ENCODE peak calls at places on chromosomes 5 and 9, in nine cellular contexts. U is AG20443; L is CD8-positive, alpha-beta T cell; H is hypothalamus; P is fibroblast of mammary gland; Z is HuH-7; K is hippocampal formation; W is tibial artery; F is EL. M is an unnamed sample.

GRCh38 chr9:18920141-18920611 is 112.8 kb downstream of the SAXO1 start:
- DNase-seq in U (no peak), L (no peak), H (no peak), P (peak; percentile 18), Z (no peak), K (no peak), W (no peak), F (no peak), M (no peak)

GRCh38 chr9:72294952-72295351 is 70.1 kb downstream of the ZFAND5 start:
- DNase-seq in U (peak; percentile 31), L (no peak), H (no peak), P (no peak), Z (no peak), K (no peak), W (no peak), F (peak; percentile 5), M (no peak)

GRCh38 chr5:154829589-154830218 is 20.7 kb downstream of the FAXDC2 start:
- DNase-seq in U (no peak), L (no peak), H (no peak), P (peak; percentile 57), Z (no peak), K (no peak), W (no peak), F (peak; percentile 20), M (no peak)

GRCh38 chr9:97419315-97419867 is 7.5 kb downstream of the TDRD7 start:
- DNase-seq in U (peak; percentile 42), L (no peak), H (no peak), P (peak; percentile 87), Z (no peak), K (no peak), W (no peak), F (peak; percentile 87), M (no peak)

GRCh38 chr9:125177888-125178287 is 11.7 kb downstream of the PPP6C start:
- DNase-seq in U (no peak), L (no peak), H (no peak), P (no peak), Z (no peak), K (no peak), W (no peak), F (no peak), M (no peak)

GRCh38 chr9:27534131-27534530 is 4.5 kb upstream of the MOB3B start:
- DNase-seq in U (no peak), L (no peak), H (no peak), P (no peak), Z (no peak), K (peak; percentile 48), W (no peak), F (no peak), M (no peak)

GRCh38 chr5:82019342-82020138 is 47.7 kb downstream of the ATG10 start:
- DNase-seq in U (no peak), L (no peak), H (no peak), P (no peak), Z (no peak), K (no peak), W (no peak), F (no peak), M (no peak)

GRCh38 chr9:110939573-110939972 is 98.7 kb downstream of the LPAR1 start:
- DNase-seq in U (no peak), L (no peak), H (no peak), P (peak; percentile 58), Z (no peak), K (no peak), W (no peak), F (no peak), M (no peak)

GRCh38 chr5:125526940-125527339 is 780.5 kb upstream of the ZNF608 start:
- DNase-seq in U (no peak), L (no peak), H (no peak), P (no peak), Z (no peak), K (no peak), W (no peak), F (no peak), M (no peak)

GRCh38 chr9:12923472-12924009 is 148.7 kb downstream of the LURAP1L start:
- DNase-seq in U (peak; percentile 84), L (no peak), H (no peak), P (peak; percentile 98), Z (no peak), K (no peak), W (no peak), F (peak; percentile 87), M (no peak)

GRCh38 chr5:107165296-107165695 is 505.4 kb downstream of the EFNA5 start:
- DNase-seq in U (no peak), L (no peak), H (no peak), P (no peak), Z (no peak), K (no peak), W (no peak), F (no peak), M (no peak)

GRCh38 chr9:131696163-131696439 is 43.8 kb downstream of the RAPGEF1 start:
- DNase-seq in U (no peak), L (no peak), H (no peak), P (no peak), Z (no peak), K (no peak), W (no peak), F (no peak), M (no peak)

GRCh38 chr9:4114569-4115505 is 185.0 kb downstream of the GLIS3 start:
- DNase-seq in U (peak; percentile 57), L (no peak), H (no peak), P (peak; percentile 38), Z (no peak), K (no peak), W (no peak), F (no peak), M (no peak)

GRCh38 chr5:9903806-9904205 is 273.7 kb upstream of the TAS2R1 start:
- DNase-seq in U (no peak), L (no peak), H (no peak), P (peak; percentile 5), Z (no peak), K (no peak), W (no peak), F (peak; percentile 66), M (no peak)

GRCh38 chr9:78788101-78788500 is 491.2 kb downstream of the PSAT1 start:
- DNase-seq in U (peak; percentile 47), L (no peak), H (no peak), P (no peak), Z (no peak), K (no peak), W (no peak), F (peak; percentile 65), M (no peak)

GRCh38 chr5:180598797-180599589 is 7.7 kb upstream of the SCGB3A1 start:
- DNase-seq in U (no peak), L (no peak), H (no peak), P (no peak), Z (no peak), K (no peak), W (no peak), F (no peak), M (no peak)

GRCh38 chr5:75463726-75464125 is 47.7 kb downstream of the CERT1 start:
- DNase-seq in U (no peak), L (no peak), H (no peak), P (no peak), Z (no peak), K (no peak), W (no peak), F (no peak), M (no peak)

GRCh38 chr5:138068742-138069375 is 15.0 kb upstream of the WNT8A start:
- DNase-seq in U (peak; percentile 84), L (peak; percentile 35), H (peak; percentile 30), P (peak; percentile 77), Z (peak; percentile 74), K (peak; percentile 21), W (peak; percentile 72), F (peak; percentile 75), M (peak; percentile 53)

GRCh38 chr9:21715408-21715807 is 87.0 kb upstream of the MTAP start:
- DNase-seq in U (no peak), L (no peak), H (no peak), P (no peak), Z (no peak), K (no peak), W (no peak), F (no peak), M (no peak)

GRCh38 chr5:43155394-43156096 is 34.8 kb downstream of the ZNF131 start:
- DNase-seq in U (no peak), L (no peak), H (no peak), P (no peak), Z (no peak), K (no peak), W (no peak), F (no peak), M (no peak)

GRCh38 chr9:114516913-114517312 is 11.6 kb upstream of the WHRN start:
- DNase-seq in U (peak; percentile 54), L (no peak), H (no peak), P (peak; percentile 84), Z (no peak), K (no peak), W (no peak), F (peak; percentile 84), M (no peak)

GRCh38 chr5:56490971-56491468 is 257.9 kb upstream of the ANKRD55 start:
- DNase-seq in U (no peak), L (no peak), H (no peak), P (no peak), Z (no peak), K (no peak), W (no peak), F (no peak), M (no peak)

M was measured in effector memory CD4-positive, alpha-beta T cell.